ENCODE peak calls at places on chromosomes 16 and 17, in four cellular contexts. E is CD8-positive, alpha-beta T cell; I is SJCRH30; C is cardiac fibroblast. X is an unnamed sample.

GRCh38 chr16:8798174-8798527 is 512 bp downstream of the PMM2 start:
- DNase-seq in E (no peak), I (no peak), C (no peak), X (no peak)

GRCh38 chr17:68103148-68103547 is 67.6 kb downstream of the KPNA2 start:
- DNase-seq in E (no peak), I (no peak), C (no peak), X (no peak)

GRCh38 chr17:20009302-20010098 is at the start of gene SPECC1:
- DNase-seq in E (peak), I (peak), C (peak), X (peak)

GRCh38 chr17:83124871-83125514 is 45.6 kb downstream of the METRNL start:
- DNase-seq in E (no peak), I (no peak), C (no peak), X (no peak)

GRCh38 chr16:55643161-55643970 is 12.4 kb upstream of the SLC6A2 start:
- DNase-seq in E (no peak), I (peak), C (peak), X (no peak)

GRCh38 chr17:4604111-4604644 is 19.8 kb downstream of the SMTNL2 start:
- DNase-seq in E (no peak), I (peak), C (peak), X (peak)

GRCh38 chr17:79574108-79574507 is 36.7 kb downstream of the RBFOX3 start:
- DNase-seq in E (no peak), I (no peak), C (peak), X (no peak)

GRCh38 chr16:4358831-4359561 is 7.9 kb upstream of the PAM16 start:
- DNase-seq in E (peak), I (peak), C (peak), X (peak)

GRCh38 chr17:75589919-75590303 is 2.3 kb downstream of the MYO15B start:
- DNase-seq in E (no peak), I (no peak), C (no peak), X (no peak)

GRCh38 chr17:75588546-75589016 is 981 bp downstream of the MYO15B start:
- DNase-seq in E (no peak), I (no peak), C (no peak), X (no peak)

GRCh38 chr17:75590314-75590761 is 2.7 kb downstream of the MYO15B start:
- DNase-seq in E (no peak), I (no peak), C (no peak), X (no peak)

GRCh38 chr17:75589017-75589918 is 1.7 kb downstream of the MYO15B start:
- DNase-seq in E (peak), I (peak), C (peak), X (peak)

GRCh38 chr17:75587718-75588545 is at the start of gene MYO15B:
- DNase-seq in E (peak), I (no peak), C (no peak), X (no peak)
- H3K4me3 ChIP-seq in E (peak), I (peak), C (no peak), X (no peak)

GRCh38 chr17:80727409-80727755 is 182.7 kb downstream of the RPTOR start:
- DNase-seq in E (no peak), I (no peak), C (no peak), X (no peak)

GRCh38 chr17:80722656-80723055 is 178.0 kb downstream of the RPTOR start:
- DNase-seq in E (no peak), I (peak), C (no peak), X (no peak)

GRCh38 chr17:80726558-80727408 is 182.1 kb downstream of the RPTOR start:
- DNase-seq in E (no peak), I (no peak), C (no peak), X (no peak)

GRCh38 chr17:80725532-80725931 is 180.9 kb downstream of the RPTOR start:
- DNase-seq in E (no peak), I (peak), C (peak), X (peak)

GRCh38 chr17:80724723-80725388 is 180.2 kb downstream of the RPTOR start:
- DNase-seq in E (no peak), I (peak), C (peak), X (peak)
- H3K4me3 ChIP-seq in E (no peak), I (peak), C (peak), X (peak)

DNA sequence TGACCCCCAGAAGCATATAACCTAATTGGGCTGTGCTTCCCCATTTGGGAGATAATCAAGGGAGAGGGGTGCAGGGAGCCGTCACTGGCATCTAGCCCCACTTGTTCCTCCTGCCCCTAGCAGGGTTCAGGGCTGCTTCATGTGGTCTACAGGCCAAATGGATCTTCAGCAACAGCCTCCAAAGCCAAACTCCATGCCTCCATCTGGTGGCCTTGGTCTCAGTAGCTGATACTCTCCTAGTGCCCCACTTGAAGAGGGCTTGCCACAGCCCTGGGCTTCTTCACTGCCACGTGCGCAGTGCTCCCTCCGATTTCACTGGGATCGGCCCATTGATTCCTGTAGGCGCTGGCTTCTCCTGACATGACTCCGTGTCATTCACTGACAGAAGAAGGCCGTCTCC is 24.6 kb downstream of the LYRM9 start:
- DNase-seq in E (no peak), I (no peak), C (no peak), X (no peak)
- H3K4me3 ChIP-seq in E (no peak), I (no peak), C (no peak), X (no peak)

DNA sequence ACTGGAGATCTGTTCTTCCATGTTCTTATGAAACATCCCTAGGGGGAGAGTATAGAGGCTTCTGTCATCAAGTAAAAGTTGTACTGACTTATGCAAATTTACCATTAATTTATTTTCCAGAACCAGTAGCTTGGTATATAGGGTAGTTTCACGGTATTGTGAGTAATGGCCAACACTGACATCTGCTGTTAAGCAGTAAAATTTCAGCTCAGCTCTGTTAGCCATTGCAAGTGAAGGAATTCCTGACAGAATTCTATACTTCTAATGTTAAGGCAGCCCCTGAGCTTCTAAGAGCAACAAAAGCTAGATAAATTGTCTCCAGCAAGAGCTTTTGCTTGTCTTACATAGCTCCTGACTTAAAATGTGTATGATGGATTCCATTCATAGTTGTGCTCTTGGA is 613.5 kb upstream of the C16orf82 start:
- DNase-seq in E (no peak), I (no peak), C (no peak), X (no peak)
- H3K4me3 ChIP-seq in E (no peak), I (no peak), C (no peak), X (no peak)

GRCh38 chr17:81902023-81902652 is at the start of gene NPB:
- DNase-seq in E (no peak), I (no peak), C (no peak), X (peak)
- H3K4me3 ChIP-seq in E (no peak), I (no peak), C (peak), X (peak)

DNA sequence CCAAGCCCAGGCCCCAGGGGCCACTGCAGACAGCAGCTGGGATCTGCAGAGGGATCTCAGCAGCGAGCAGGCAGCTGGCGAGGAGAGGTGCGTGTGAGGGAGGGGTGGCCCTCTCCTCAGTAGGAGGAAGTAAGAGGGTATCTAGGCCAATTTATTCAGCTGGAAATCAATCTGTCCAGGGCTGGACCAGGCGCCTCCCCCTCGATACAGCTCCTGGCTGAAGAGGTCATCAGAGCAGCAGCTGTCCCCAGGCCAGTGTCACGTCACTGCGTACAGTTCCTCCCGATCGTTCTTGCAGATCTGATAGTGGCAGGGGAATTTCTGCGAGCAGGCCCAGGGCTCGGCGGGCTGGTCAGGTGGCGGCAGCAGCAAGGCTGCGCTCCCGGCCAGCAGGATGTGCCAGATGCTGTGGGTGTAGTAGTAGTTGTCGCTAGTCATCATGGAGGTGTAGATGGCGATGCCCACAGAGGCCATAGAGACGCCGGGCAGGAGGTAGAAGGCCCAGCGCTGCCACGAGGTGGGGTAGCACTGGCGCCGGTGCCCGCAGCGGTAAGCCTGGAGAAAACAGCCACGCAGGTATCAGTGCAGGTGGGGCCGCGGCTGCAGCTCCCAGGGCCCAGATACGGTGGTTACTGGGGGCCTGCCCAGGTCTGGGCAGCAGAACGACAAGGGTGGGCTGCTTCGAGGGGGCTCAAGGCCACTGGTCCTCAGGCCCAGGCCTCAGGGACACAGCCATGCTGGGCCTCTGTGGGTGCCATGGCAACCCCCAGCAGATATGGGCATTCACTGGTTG is 1.6 kb upstream of the MRPL28 start:
- DNase-seq in E (no peak), I (peak), C (no peak), X (peak)
- H3K4me3 ChIP-seq in E (no peak), I (no peak), C (no peak), X (no peak)

GRCh38 chr16:80992676-80993292 is 13.9 kb downstream of the CMC2 start:
- DNase-seq in E (no peak), I (no peak), C (no peak), X (no peak)
- H3K4me3 ChIP-seq in E (no peak), I (no peak), C (peak), X (no peak)

GRCh38 chr17:55435408-55435807 is 13.8 kb upstream of the MMD start:
- DNase-seq in E (no peak), I (no peak), C (no peak), X (no peak)

GRCh38 chr17:55434721-55435120 is 13.1 kb upstream of the MMD start:
- DNase-seq in E (no peak), I (no peak), C (peak), X (no peak)

GRCh38 chr17:55432358-55433028 is 10.9 kb upstream of the MMD start:
- DNase-seq in E (no peak), I (no peak), C (no peak), X (no peak)

GRCh38 chr17:55433629-55434422 is 12.2 kb upstream of the MMD start:
- DNase-seq in E (no peak), I (peak), C (peak), X (no peak)

DNA sequence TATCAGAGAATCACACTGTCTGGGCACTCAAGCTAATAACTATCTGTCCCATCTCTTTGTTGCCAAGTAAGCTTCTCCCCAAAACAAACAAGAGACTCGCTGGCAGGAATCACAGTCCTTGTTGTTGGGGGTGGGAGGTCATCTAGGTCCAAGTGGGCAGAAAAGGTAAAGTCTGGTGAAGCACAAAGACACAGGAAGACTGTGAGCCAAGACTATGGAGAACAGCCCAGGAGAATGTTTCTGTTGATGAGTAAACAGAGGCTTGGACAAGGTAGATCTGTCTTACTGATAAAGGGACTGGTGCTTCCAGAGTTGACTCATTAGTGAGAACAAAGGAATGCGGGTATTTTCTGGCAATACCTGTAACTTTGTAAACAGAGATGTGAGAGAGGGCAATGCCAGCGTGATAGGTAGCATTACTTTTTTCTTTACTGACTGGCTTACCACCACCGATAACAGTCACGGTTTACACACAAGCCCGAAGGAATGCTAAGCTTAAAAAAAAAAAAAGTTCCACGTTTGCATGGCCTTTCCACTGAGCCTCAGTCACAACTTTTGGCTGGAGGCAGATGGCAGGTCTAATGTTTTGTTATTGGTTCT is 11.5 kb upstream of the MMD start:
- DNase-seq in E (no peak), I (no peak), C (peak), X (no peak)
- H3K4me3 ChIP-seq in E (no peak), I (no peak), C (no peak), X (no peak)

GRCh38 chr16:70437017-70437581 is 1.8 kb downstream of the ST3GAL2 start:
- DNase-seq in E (no peak), I (peak), C (peak), X (peak)
- H3K4me3 ChIP-seq in E (peak), I (no peak), C (peak), X (peak)

GRCh38 chr16:67155305-67156145 is 4.2 kb downstream of the TRADD start:
- DNase-seq in E (peak), I (peak), C (peak), X (peak)

GRCh38 chr16:67151431-67152097 is 766 bp upstream of the B3GNT9 start:
- DNase-seq in E (no peak), I (peak), C (peak), X (no peak)

GRCh38 chr16:67156146-67156844 is 3.4 kb downstream of the TRADD start:
- DNase-seq in E (no peak), I (no peak), C (no peak), X (peak)

GRCh38 chr16:67157106-67157748 is 2.5 kb downstream of the TRADD start:
- DNase-seq in E (no peak), I (no peak), C (no peak), X (no peak)

DNA sequence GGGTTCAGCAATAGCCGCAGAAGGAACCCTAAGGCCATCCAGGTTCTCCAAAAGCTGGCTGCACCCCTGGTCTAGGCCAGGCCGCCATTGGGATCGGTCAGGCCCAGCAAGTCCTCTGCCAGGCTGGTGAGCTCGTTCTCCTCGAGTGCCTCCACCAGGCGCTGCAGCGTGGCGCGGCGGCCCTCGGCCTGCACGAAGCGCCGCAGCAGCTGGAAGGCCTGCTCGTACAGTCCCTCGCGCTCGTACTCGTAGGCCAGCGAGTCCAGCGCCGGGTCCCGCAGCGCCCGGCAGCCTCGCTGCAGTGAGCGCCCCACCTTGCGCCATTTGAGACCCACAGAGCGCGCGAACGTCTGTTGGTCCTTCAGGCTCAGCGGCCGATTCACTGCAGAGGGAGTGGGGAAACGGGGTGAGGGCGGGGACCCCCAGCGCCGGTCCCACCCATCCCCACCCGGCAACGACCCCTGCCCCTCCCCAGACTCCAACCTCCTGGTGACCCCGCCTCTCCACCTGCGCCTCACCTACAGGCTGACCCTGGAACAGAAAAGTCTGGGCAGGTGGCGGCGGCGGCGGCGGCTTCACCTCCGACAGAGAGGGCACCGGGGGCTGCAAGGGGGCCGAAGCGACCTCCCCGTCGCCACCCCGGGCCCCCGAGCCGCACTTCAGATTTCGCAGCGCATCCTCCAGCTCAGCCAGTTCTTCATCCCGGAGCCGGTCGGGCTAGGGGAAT is 3.9 kb upstream of the B3GNT9 start:
- DNase-seq in E (no peak), I (no peak), C (no peak), X (no peak)
- H3K4me3 ChIP-seq in E (no peak), I (no peak), C (no peak), X (peak)

X was measured in BE2C.